ENCODE peak calls at places on chromosomes 5 and 9, in nine cellular contexts. G is stomach, R is choroid plexus epithelial cell, Y is brain microvascular endothelial cell, E is lung, N is fibroblast of lung, K is keratinocyte, S is uterus, V is tibial artery. H is an unnamed sample.

GRCh38 chr5:40278881-40279280 is 400.8 kb upstream of the PTGER4 start:
- DNase-seq in G (no peak), R (no peak), Y (no peak), E (no peak), N (no peak), K (no peak), S (no peak), V (no peak), H (no peak)

GRCh38 chr5:84688566-84688965 is 303.9 kb upstream of the EDIL3 start:
- DNase-seq in G (no peak), R (peak; percentile 74), Y (peak; percentile 84), E (no peak), N (peak; percentile 87), K (peak; percentile 76), S (no peak), V (no peak), H (peak; percentile 98)

GRCh38 chr9:85158512-85158911 is 489.0 kb downstream of the NTRK2 start:
- DNase-seq in G (peak; percentile 35), R (no peak), Y (no peak), E (no peak), N (no peak), K (no peak), S (no peak), V (no peak), H (no peak)

GRCh38 chr5:59673438-59674058 is 220.0 kb downstream of the PDE4D start:
- DNase-seq in G (no peak), R (peak; percentile 79), Y (peak; percentile 27), E (no peak), N (peak; percentile 72), K (no peak), S (no peak), V (no peak), H (peak; percentile 50)

GRCh38 chr9:131096490-131097258 is at the start of gene AIF1L:
- DNase-seq in G (peak; percentile 46), R (no peak), Y (no peak), E (no peak), N (no peak), K (peak; percentile 45), S (no peak), V (peak; percentile 74), H (no peak)

GRCh38 chr9:104810421-104811339 is 46.8 kb downstream of the NIPSNAP3B start:
- DNase-seq in G (peak; percentile 74), R (peak; percentile 65), Y (peak; percentile 9), E (no peak), N (peak; percentile 28), K (no peak), S (no peak), V (no peak), H (no peak)

GRCh38 chr9:79572891-79573696 is 1.3 kb downstream of the TLE4 start:
- DNase-seq in G (peak; percentile 51), R (no peak), Y (no peak), E (peak; percentile 48), N (peak; percentile 9), K (no peak), S (peak; percentile 51), V (peak; percentile 77), H (no peak)

GRCh38 chr5:139648205-139649081 is at the start of gene CXXC5:
- DNase-seq in G (peak; percentile 87), R (peak; percentile 90), Y (peak; percentile 72), E (peak; percentile 81), N (peak; percentile 86), K (no peak), S (peak; percentile 83), V (peak; percentile 94), H (peak; percentile 62)

GRCh38 chr9:85420750-85421149 is 321.0 kb downstream of the AGTPBP1 start:
- DNase-seq in G (no peak), R (peak; percentile 40), Y (peak; percentile 75), E (no peak), N (no peak), K (no peak), S (no peak), V (no peak), H (peak; percentile 24)

GRCh38 chr9:134848504-134848903 is 32.1 kb upstream of the FCN2 start:
- DNase-seq in G (no peak), R (no peak), Y (no peak), E (no peak), N (no peak), K (no peak), S (no peak), V (no peak), H (no peak)

GRCh38 chr5:126363658-126364057 is 59.6 kb upstream of the GRAMD2B start:
- DNase-seq in G (no peak), R (peak; percentile 64), Y (no peak), E (no peak), N (peak; percentile 64), K (no peak), S (no peak), V (no peak), H (no peak)

GRCh38 chr5:151580858-151581257 is 10.3 kb downstream of the FAT2 start:
- DNase-seq in G (no peak), R (no peak), Y (no peak), E (no peak), N (no peak), K (no peak), S (no peak), V (no peak), H (no peak)

GRCh38 chr9:129027685-129028191 is 393 bp downstream of the SH3GLB2 start:
- DNase-seq in G (peak; percentile 78), R (no peak), Y (no peak), E (no peak), N (no peak), K (no peak), S (no peak), V (peak; percentile 80), H (no peak)

GRCh38 chr5:38994329-38994927 is 79.8 kb downstream of the RICTOR start:
- DNase-seq in G (no peak), R (peak; percentile 87), Y (peak; percentile 70), E (peak; percentile 30), N (peak; percentile 84), K (no peak), S (no peak), V (no peak), H (peak; percentile 38)

GRCh38 chr9:71683598-71684235 is 84.6 kb downstream of the CEMIP2 start:
- DNase-seq in G (no peak), R (peak; percentile 69), Y (peak; percentile 31), E (no peak), N (peak; percentile 67), K (peak; percentile 56), S (no peak), V (no peak), H (no peak)

GRCh38 chr5:148471379-148471778 is 87.6 kb downstream of the FBXO38 start:
- DNase-seq in G (no peak), R (peak; percentile 12), Y (no peak), E (no peak), N (peak; percentile 48), K (no peak), S (no peak), V (no peak), H (no peak)

GRCh38 chr9:70835323-70835722 is 286.1 kb downstream of the TRPM3 start:
- DNase-seq in G (no peak), R (no peak), Y (no peak), E (no peak), N (no peak), K (no peak), S (no peak), V (no peak), H (no peak)

GRCh38 chr9:116476935-116477381 is 210.1 kb upstream of the TRIM32 start:
- DNase-seq in G (no peak), R (peak; percentile 18), Y (no peak), E (no peak), N (peak; percentile 20), K (no peak), S (peak; percentile 62), V (no peak), H (no peak)

GRCh38 chr5:138240690-138241385 is 27.7 kb upstream of the CDC23 start:
- DNase-seq in G (no peak), R (no peak), Y (no peak), E (no peak), N (no peak), K (no peak), S (no peak), V (no peak), H (no peak)

GRCh38 chr5:160175438-160176218 is 53.7 kb upstream of the FABP6 start:
- DNase-seq in G (no peak), R (no peak), Y (no peak), E (no peak), N (peak; percentile 35), K (no peak), S (peak; percentile 82), V (peak; percentile 89), H (no peak)

GRCh38 chr9:126626117-126627022 is 12.6 kb downstream of the LMX1B start:
- DNase-seq in G (no peak), R (no peak), Y (no peak), E (no peak), N (no peak), K (no peak), S (no peak), V (no peak), H (no peak)
- H3K4me3 ChIP-seq in G (peak overlapping the region; percentile 35), R (no peak overlapping the region), Y (no peak overlapping the region), E (peak overlapping the region; percentile 17), N (no peak overlapping the region), K (no peak overlapping the region), S (peak overlapping the region; percentile 18), V (peak overlapping the region; percentile 42), H (no peak overlapping the region)

DNA sequence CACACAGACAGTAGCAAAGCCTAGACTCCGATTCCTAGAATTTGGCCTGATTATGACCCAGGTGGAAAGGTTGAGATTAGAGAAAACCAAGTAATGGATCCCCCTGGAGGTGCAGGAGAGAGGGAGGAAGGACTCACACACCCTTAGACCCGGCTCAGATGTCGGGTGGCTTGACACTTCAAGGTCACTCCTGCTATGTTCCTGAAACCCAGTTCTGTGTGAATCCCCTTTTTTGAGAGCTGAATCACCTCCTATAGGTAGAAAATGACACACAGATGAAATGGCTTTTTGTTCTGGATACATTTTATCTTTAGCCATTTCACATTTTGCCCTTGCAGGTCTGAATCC is 192.8 kb downstream of the ARRDC3 start:
- DNase-seq in G (no peak), R (no peak), Y (no peak), E (no peak), N (no peak), K (no peak), S (no peak), V (no peak), H (no peak)
- TF ChIP-seq CTCF in G (no peak), R (peak; percentile 4), Y (no peak), E (no peak), N (no peak), K (no peak), S (no peak), V (no peak), H (no peak)

DNA sequence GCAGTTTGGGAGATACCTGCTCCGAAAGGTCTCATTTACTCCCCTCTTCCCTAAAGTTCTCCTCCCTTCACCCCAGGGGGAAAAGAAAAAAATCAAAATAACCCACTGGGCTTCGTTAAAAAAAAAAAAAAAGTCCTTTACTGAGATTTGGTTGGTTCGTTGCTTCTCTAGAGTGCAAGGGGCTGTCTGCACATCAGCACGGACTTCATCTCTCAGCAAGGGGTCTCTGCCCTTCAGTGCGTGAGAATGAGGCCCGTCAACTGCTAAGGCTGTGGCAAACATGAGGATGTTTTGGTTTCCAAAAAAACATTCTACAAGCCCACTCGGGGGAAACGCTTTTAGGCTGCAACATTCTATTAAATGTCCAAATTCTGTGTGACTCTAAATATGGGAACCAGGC is 10.0 kb downstream of the BARHL1 start:
- DNase-seq in G (no peak), R (no peak), Y (no peak), E (no peak), N (no peak), K (no peak), S (no peak), V (no peak), H (no peak)
- H3K4me3 ChIP-seq in G (no peak overlapping the region), R (no peak overlapping the region), Y (no peak overlapping the region), E (no peak overlapping the region), N (no peak overlapping the region), K (no peak overlapping the region), S (no peak overlapping the region), V (no peak overlapping the region), H (no peak overlapping the region)

GRCh38 chr5:61301345-61301744 is 30.7 kb upstream of the ZSWIM6 start:
- DNase-seq in G (no peak), R (peak; percentile 89), Y (no peak), E (no peak), N (peak; percentile 98), K (no peak), S (no peak), V (no peak), H (peak; percentile 83)
- TF ChIP-seq CTCF in G (no peak), R (peak; percentile 42), Y (peak; percentile 12), E (no peak), N (peak; percentile 45), K (no peak), S (no peak), V (peak; percentile 12), H (peak; percentile 21)